ENCODE peak calls at places on chromosome 16, in four cellular contexts. E, N, K and W are unnamed samples.

GRCh38 chr16:49592507-49593422 is 219.2 kb downstream of the C16orf78 start:
- DNase-seq in N (no peak), E (no peak), K (peak; percentile 12), W (no peak)

GRCh38 chr16:66524601-66525164 is 25.2 kb downstream of the TK2 start:
- DNase-seq in E (no peak), K (no peak), N (no peak), W (no peak)

GRCh38 chr16:76583995-76584394 is 306.8 kb downstream of the CNTNAP4 start:
- DNase-seq in E (no peak), N (no peak), K (no peak), W (no peak)

GRCh38 chr16:85055503-85056210 is 28.1 kb downstream of the KIAA0513 start:
- DNase-seq in N (no peak), K (no peak), E (no peak), W (peak; percentile 62)

GRCh38 chr16:80122155-80122554 is 418.6 kb upstream of the DYNLRB2 start:
- DNase-seq in K (no peak), N (no peak), E (peak; percentile 92), W (peak; percentile 91)

GRCh38 chr16:81889896-81890634 is 111.0 kb downstream of the PLCG2 start:
- DNase-seq in E (no peak), N (no peak), K (peak; percentile 64), W (peak; percentile 63)

GRCh38 chr16:53482123-53482522 is 20.9 kb downstream of the AKTIP start:
- DNase-seq in K (no peak), E (peak; percentile 21), N (no peak), W (no peak)

GRCh38 chr16:49493836-49494235 is 120.2 kb downstream of the C16orf78 start:
- DNase-seq in N (no peak), E (no peak), K (no peak), W (no peak)

GRCh38 chr16:69417537-69418199 is 6.8 kb upstream of the CYB5B start:
- DNase-seq in N (no peak), E (no peak), K (no peak), W (no peak)

GRCh38 chr16:47056704-47057630 is 83.5 kb upstream of the DNAJA2 start:
- DNase-seq in K (no peak), E (no peak), N (no peak), W (no peak)

GRCh38 chr16:87326151-87326571 is 9.0 kb upstream of the C16orf95 start:
- DNase-seq in K (no peak), N (peak; percentile 59), E (no peak), W (no peak)

GRCh38 chr16:21263640-21264211 is 14.4 kb downstream of the CRYM start:
- DNase-seq in E (no peak), N (no peak), K (no peak), W (no peak)

GRCh38 chr16:68079616-68080344 is 5.4 kb upstream of the NFATC3 start:
- DNase-seq in E (peak; percentile 93), K (no peak), N (peak; percentile 89), W (peak; percentile 93)

GRCh38 chr16:54484700-54485099 is 198.1 kb upstream of the IRX3 start:
- DNase-seq in K (no peak), N (no peak), E (no peak), W (no peak)

GRCh38 chr16:10558746-10559641 is 21.4 kb downstream of the EMP2 start:
- DNase-seq in K (no peak), E (no peak), N (peak; percentile 87), W (peak; percentile 69)

GRCh38 chr16:3027983-3028715 is 4.3 kb downstream of the THOC6 start:
- DNase-seq in N (peak; percentile 91), E (no peak), K (peak; percentile 62), W (peak; percentile 88)

GRCh38 chr16:79599837-79600635 is 501 bp downstream of the MAF start:
- DNase-seq in K (no peak), E (no peak), N (peak; percentile 82), W (peak; percentile 69)

GRCh38 chr16:82699262-82699661 is 72.5 kb downstream of the CDH13 start:
- DNase-seq in K (no peak), N (no peak), E (no peak), W (no peak)

GRCh38 chr16:62190426-62190825 is 154.2 kb upstream of the CDH8 start:
- DNase-seq in N (no peak), E (no peak), K (no peak), W (peak; percentile 18)

GRCh38 chr16:67666032-67666537 is 465 bp downstream of the ENKD1 start:
- DNase-seq in E (no peak), N (no peak), K (no peak), W (no peak)

GRCh38 chr16:66578596-66579531 is at the start of gene CMTM2:
- DNase-seq in E (peak; percentile 89), K (no peak), N (peak; percentile 61), W (no peak)

GRCh38 chr16:13153696-13154095 is 252.3 kb downstream of the SHISA9 start:
- DNase-seq in N (no peak), K (no peak), E (no peak), W (no peak)

GRCh38 chr16:2773188-2773968 is 3.7 kb downstream of the ELOB start:
- DNase-seq in E (no peak), K (no peak), N (no peak), W (no peak)

GRCh38 chr16:84379008-84379730 is 10.8 kb downstream of the ATP2C2 start:
- DNase-seq in K (no peak), N (no peak), E (no peak), W (no peak)

GRCh38 chr16:66480265-66481080 is 53.4 kb downstream of the BEAN1 start:
- DNase-seq in N (no peak), K (no peak), E (no peak), W (no peak)

GRCh38 chr16:50830698-50831097 is 88.8 kb downstream of the CYLD start:
- DNase-seq in N (no peak), E (no peak), K (no peak), W (no peak)

GRCh38 chr16:83762141-83763024 is 45.4 kb upstream of the HSBP1 start:
- DNase-seq in N (no peak), K (no peak), E (no peak), W (no peak)

GRCh38 chr16:85473326-85473725 is 139.8 kb upstream of the GSE1 start:
- DNase-seq in K (no peak), E (no peak), N (no peak), W (no peak)

GRCh38 chr16:85826686-85827247 is 27.3 kb downstream of the COX4I1 start:
- DNase-seq in N (no peak), E (no peak), K (no peak), W (no peak)

GRCh38 chr16:3180445-3180878 is 7.5 kb upstream of the OR1F1 start:
- DNase-seq in E (no peak), K (no peak), N (no peak), W (no peak)

GRCh38 chr16:50627419-50627818 is 53.7 kb downstream of the SNX20 start:
- DNase-seq in N (no peak), E (peak; percentile 94), K (no peak), W (peak; percentile 72)

GRCh38 chr16:83011939-83012338 is 385.2 kb downstream of the CDH13 start:
- DNase-seq in K (no peak), E (no peak), N (no peak), W (no peak)

GRCh38 chr16:80741716-80742115 is 62.7 kb downstream of the CDYL2 start:
- DNase-seq in E (no peak), N (no peak), K (no peak), W (no peak)

GRCh38 chr16:5633845-5634440 is 536.3 kb upstream of the EEF2KMT start:
- DNase-seq in E (no peak), K (peak; percentile 18), N (no peak), W (no peak)

GRCh38 chr16:22634913-22635312 is 124.2 kb downstream of the NPIPB5 start:
- DNase-seq in K (no peak), E (no peak), N (no peak), W (no peak)

DNA sequence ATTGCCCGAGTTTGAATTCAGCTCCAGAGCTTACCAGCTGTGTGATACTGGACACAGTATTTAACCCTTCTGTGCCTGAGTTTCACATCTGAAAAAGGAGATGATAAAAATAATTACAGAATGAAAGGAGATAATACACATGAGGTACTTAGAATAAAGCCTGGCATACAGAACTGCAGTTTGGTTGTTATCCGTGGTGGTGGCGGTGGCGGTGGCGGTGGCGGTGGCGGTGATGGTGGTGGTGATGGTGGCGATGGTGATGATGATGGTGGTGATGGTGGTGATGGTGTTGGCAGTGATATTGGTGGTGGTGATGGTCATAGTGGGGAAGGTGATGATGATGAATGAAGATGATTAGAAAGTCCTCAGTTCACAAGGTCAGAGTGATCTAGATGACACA is 57.2 kb downstream of the ABCC1 start:
- DNase-seq in K (no peak), E (no peak), N (no peak), W (no peak)
- TF ChIP-seq POLR2A in K (no peak), E (no peak), N (no peak), W (no peak)

DNA sequence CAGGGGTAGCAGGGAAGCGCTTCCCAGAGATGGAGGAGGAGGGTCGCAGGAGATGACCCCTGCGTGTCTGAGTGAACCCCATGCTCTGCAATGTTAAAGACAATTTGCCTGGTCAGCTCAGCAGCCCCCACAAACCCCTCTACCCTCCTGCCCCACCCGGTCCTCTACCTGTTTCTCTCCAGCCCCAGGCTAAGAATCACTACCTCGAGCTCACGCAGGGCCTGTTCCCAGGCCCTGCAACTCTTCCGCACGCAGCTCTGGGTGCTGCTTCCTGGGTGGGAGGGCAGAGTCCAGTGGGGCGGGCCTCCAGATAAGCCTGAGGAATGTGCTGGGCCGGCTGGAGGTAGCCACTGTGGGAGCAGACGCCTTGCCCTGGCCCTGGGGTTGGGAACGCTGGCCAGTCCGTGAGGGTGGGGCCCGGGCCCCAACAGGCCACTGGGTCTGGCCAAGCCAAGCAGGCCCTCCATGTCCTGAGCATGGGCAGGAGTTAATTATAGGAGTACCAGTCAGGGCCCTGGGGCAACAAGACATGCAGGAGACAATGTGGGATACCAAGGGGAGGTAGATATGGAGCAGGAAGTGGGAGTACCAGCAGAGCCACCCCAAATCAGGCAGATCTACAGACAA is 6.1 kb downstream of the DOK4 start:
- DNase-seq in E (no peak), K (no peak), N (peak; percentile 74), W (peak; percentile 79)
- H3K4me1 ChIP-seq in E (peaks cover 70% of the 10 kb centered on the region), K (peaks cover 36% of the 10 kb centered on the region), N (peaks cover 41% of the 10 kb centered on the region), W (peaks cover 29% of the 10 kb centered on the region)

DNA sequence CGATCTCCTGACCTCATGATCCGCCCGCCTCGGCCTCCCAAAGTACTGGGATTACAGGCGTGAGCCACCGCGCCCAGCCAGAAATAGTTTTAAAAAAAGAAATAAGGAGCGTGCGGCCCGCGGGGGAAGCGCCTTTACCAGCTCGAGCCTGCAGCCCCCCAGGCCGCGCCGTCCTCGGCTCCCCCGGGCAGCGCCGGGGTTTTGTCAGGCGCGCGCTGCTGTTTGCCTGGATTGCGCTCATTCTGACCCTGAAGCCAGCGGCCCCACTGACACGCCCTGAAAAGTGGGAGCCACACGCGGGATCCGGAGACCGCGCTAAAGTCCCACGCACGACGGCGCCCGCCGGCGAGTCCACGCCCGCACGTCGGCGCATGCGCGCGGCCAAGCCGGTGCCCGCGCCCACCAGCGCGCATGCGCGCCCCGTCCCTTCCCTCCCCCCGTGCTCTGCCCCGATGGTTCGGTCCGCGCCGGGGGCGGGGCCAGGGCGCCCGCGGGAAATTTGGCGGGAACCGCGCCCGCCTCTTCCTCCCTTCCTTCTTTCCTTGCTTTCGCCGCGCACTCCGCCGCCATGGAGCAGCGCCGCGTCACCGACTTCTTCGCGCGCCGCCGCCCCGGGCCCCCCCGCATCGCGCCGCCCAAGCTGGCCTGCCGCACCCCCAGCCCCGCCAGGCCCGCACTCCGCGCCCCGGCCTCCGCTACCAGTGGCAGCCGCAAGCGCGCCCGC is at the start of gene CDT1:
- DNase-seq in E (no peak), K (peak; percentile 61), N (peak; percentile 95), W (peak; percentile 73)
- TF ChIP-seq POLR2A in E (peak; percentile 76), K (peak; percentile 76), N (peak; percentile 86), W (no peak)

DNA sequence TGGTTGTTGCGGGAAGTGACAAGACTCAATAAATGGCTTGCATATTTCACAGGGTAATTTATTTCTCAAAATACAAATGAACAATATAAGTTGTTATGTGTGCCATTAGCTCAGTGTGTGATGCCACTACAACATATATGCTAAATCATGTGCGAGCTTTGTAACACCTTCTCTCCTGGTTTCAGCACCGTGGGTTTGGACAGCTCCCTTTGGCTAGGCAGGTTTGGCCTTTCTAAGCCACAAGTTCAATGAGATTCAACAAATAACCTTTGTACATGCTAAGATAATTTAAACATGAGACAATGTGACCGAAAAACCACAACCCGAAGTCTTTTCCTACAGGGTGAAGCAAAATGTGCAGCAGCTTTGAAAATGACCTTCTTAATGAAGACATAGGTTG is 563.9 kb downstream of the TMEM114 start:
- DNase-seq in K (no peak), E (no peak), N (no peak), W (peak; percentile 30)
- H3K4me1 ChIP-seq in K (no peaks in the 10 kb centered on the region), E (no peaks in the 10 kb centered on the region), N (no peaks in the 10 kb centered on the region), W (no peaks in the 10 kb centered on the region)